ENCODE peak calls at places on chromosomes 1 and 21, in eight cellular contexts. F is dorsolateral prefrontal cortex, D is nephron progenitor cell, P is mesothelial cell of epicardium, Q is heart right ventricle, E is vagina, Z is neural crest cell, N is uterus. K is an unnamed sample.

GRCh38 chr1:156114919-156115513 is 505 bp downstream of the LMNA start:
- DNase-seq in E (no peak), Z (peak), Q (no peak), D (no peak), P (no peak), F (no peak), N (no peak), K (no peak)

GRCh38 chr1:116514708-116515525 is 55.9 kb downstream of the CD58 start:
- DNase-seq in Q (no peak), N (no peak), P (no peak), E (no peak), D (no peak), F (no peak), Z (no peak), K (no peak)

GRCh38 chr1:67105508-67105907 is 29.3 kb downstream of the C1orf141 start:
- DNase-seq in F (no peak), Q (no peak), E (no peak), N (no peak), Z (no peak), P (no peak), D (no peak), K (no peak)

GRCh38 chr1:241475688-241476087 is 43.9 kb downstream of the FH start:
- DNase-seq in N (no peak), F (no peak), E (no peak), D (no peak), P (no peak), Q (no peak), Z (no peak), K (no peak)

GRCh38 chr1:43414634-43415223 is 25.0 kb downstream of the SZT2 start:
- DNase-seq in Z (peak), N (no peak), P (peak), F (no peak), E (no peak), D (peak), Q (peak), K (peak)

GRCh38 chr1:189117072-189117770 is 1360.4 kb downstream of the BRINP3 start:
- DNase-seq in N (no peak), P (no peak), D (no peak), Z (no peak), Q (no peak), E (no peak), F (no peak), K (no peak)

GRCh38 chr1:220734571-220735326 is 13.4 kb upstream of the MTARC2 start:
- DNase-seq in E (no peak), Q (no peak), F (no peak), N (no peak), D (no peak), P (no peak), Z (no peak), K (no peak)

GRCh38 chr1:69702085-69702484 is 134.4 kb downstream of the LRRC7 start:
- DNase-seq in Q (no peak), N (no peak), Z (no peak), E (no peak), P (no peak), D (no peak), F (no peak), K (no peak)

GRCh38 chr1:52423771-52424170 is 19.4 kb downstream of the PRPF38A start:
- DNase-seq in P (no peak), D (no peak), Z (no peak), F (no peak), N (no peak), Q (peak), E (no peak), K (no peak)

GRCh38 chr1:24489674-24490073 is 13.0 kb upstream of the RCAN3 start:
- DNase-seq in F (no peak), D (no peak), E (no peak), Q (no peak), P (no peak), Z (no peak), N (no peak), K (no peak)

GRCh38 chr1:79431341-79431740 is 424.8 kb upstream of the ADGRL4 start:
- DNase-seq in E (no peak), D (no peak), P (no peak), Q (no peak), N (no peak), Z (no peak), F (no peak), K (no peak)

GRCh38 chr1:10824821-10825540 is 28.5 kb upstream of the CASZ1 start:
- DNase-seq in D (no peak), P (no peak), N (peak), Q (no peak), E (no peak), Z (no peak), F (no peak), K (no peak)

GRCh38 chr21:40847956-40848355 is 998 bp upstream of the DSCAM start:
- DNase-seq in D (no peak), Z (no peak), P (no peak), E (no peak), N (no peak), F (peak), Q (no peak), K (no peak)

GRCh38 chr1:155977607-155978324 is 581 bp downstream of the ARHGEF2 start:
- DNase-seq in Q (no peak), P (peak), Z (no peak), D (peak), N (peak), F (no peak), E (no peak), K (peak)

GRCh38 chr1:235648954-235649721 is 446 bp downstream of the GNG4 start:
- DNase-seq in P (peak), D (peak), E (no peak), Z (peak), Q (peak), N (peak), F (no peak), K (peak)

GRCh38 chr1:143661418-143662120 is 310.2 kb downstream of the FAM72C start:
- DNase-seq in Q (no peak), N (no peak), P (no peak), E (no peak), D (no peak), Z (no peak), F (no peak), K (no peak)

GRCh38 chr1:83735525-83735924 is 263.4 kb downstream of the TTLL7 start:
- DNase-seq in F (no peak), D (no peak), N (no peak), Q (no peak), Z (no peak), P (no peak), E (no peak), K (no peak)

GRCh38 chr1:228286505-228287417 is 78.9 kb downstream of the OBSCN start:
- DNase-seq in Z (no peak), N (peak), P (no peak), D (no peak), F (peak), E (no peak), Q (no peak), K (no peak)

GRCh38 chr1:2025491-2025981 is 6.4 kb downstream of the GABRD start:
- DNase-seq in N (peak), P (no peak), F (no peak), E (no peak), Z (no peak), D (no peak), Q (peak), K (no peak)

GRCh38 chr1:88104886-88105285 is 579.2 kb upstream of the PKN2 start:
- DNase-seq in E (no peak), P (no peak), N (no peak), Z (no peak), F (no peak), Q (no peak), D (no peak), K (no peak)

GRCh38 chr1:171397851-171398469 is 84.0 kb downstream of the FMO4 start:
- DNase-seq in N (no peak), Z (no peak), F (no peak), E (no peak), Q (no peak), D (no peak), P (no peak), K (no peak)

GRCh38 chr21:37292041-37292440 is 24.9 kb upstream of the VPS26C start:
- DNase-seq in E (no peak), P (no peak), D (no peak), N (no peak), F (no peak), Z (no peak), Q (no peak), K (no peak)

GRCh38 chr21:26164311-26164710 is 6.3 kb downstream of the APP start:
- DNase-seq in Q (no peak), F (no peak), Z (no peak), E (no peak), P (no peak), N (no peak), D (no peak), K (no peak)

GRCh38 chr1:10387611-10388386 is 11.1 kb upstream of the PGD start:
- DNase-seq in Z (no peak), E (no peak), N (peak), F (no peak), D (no peak), P (no peak), Q (peak), K (no peak)

GRCh38 chr21:16194851-16195251 is 465.1 kb downstream of the USP25 start:
- DNase-seq in E (no peak), D (no peak), Q (no peak), F (no peak), Z (peak), P (no peak), N (no peak), K (no peak)

GRCh38 chr1:113057006-113057405 is 16.0 kb upstream of the LRIG2 start:
- DNase-seq in P (no peak), Q (no peak), N (no peak), F (no peak), D (peak), E (no peak), Z (no peak), K (peak)

GRCh38 chr1:219875860-219876259 is 52.5 kb downstream of the SLC30A10 start:
- DNase-seq in N (no peak), P (no peak), E (no peak), F (no peak), Q (no peak), D (no peak), Z (no peak), K (no peak)

DNA sequence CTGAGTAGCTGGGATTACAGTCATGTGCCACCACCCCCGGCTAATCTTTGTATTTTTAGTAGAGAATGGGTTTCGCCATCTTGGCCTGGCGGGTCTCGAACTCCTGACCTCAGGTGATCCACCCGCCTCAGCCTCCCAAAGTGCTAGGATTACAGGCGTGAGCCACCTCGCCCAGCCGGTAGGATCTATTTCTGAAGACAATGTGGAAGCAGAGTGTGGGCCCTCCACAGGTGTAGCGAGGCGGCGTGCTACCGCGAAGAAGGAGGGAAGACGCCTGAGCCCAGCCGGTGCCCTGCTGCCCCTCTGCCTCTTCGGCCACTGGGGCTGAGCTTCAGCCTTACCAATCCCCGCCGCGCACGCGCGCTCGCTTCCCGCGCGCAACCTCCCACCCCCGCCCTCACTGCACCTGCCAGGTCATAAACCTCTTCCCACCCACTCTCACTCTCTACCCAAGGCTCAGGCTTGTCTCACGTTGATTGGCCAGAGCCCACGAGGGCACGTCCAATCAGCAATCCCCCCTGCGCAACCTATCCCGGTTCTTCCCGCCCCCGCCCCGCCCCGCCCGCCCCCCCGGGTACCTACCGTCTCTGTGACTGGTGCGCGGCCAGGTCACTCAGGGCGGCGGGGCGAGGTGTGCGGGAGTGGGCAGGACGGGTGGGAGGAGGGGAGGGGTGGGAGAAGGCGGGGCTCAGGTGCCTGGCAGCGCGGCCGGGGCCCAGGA is 409 bp upstream of the HOOK1 start:
- DNase-seq in E (no peak), N (peak), Z (peak), F (peak), Q (peak), D (peak), P (peak), K (peak)
- TF ChIP-seq CTCF in E (no peak), N (no peak), Z (no peak), F (no peak), Q (no peak), D (no peak), P (no peak), K (no peak)

GRCh38 chr1:160884579-160884978 is 401 bp downstream of the ITLN1 start:
- DNase-seq in F (no peak), Q (no peak), D (no peak), E (no peak), Z (no peak), P (no peak), N (no peak), K (no peak)
- TF ChIP-seq CTCF in F (no peak), Q (no peak), D (peak), E (peak), Z (peak), P (no peak), N (no peak), K (no peak)

GRCh38 chr1:15217654-15218053 is 29.4 kb upstream of the FHAD1 start:
- DNase-seq in N (no peak), Q (no peak), P (no peak), F (no peak), E (no peak), Z (no peak), D (no peak), K (no peak)

GRCh38 chr1:15218287-15219279 is 28.4 kb upstream of the FHAD1 start:
- DNase-seq in E (no peak), P (no peak), D (no peak), F (no peak), N (no peak), Z (no peak), Q (peak), K (no peak)

GRCh38 chr1:15220825-15221431 is 26.1 kb upstream of the FHAD1 start:
- DNase-seq in F (no peak), Q (no peak), N (no peak), Z (no peak), E (no peak), D (no peak), P (no peak), K (no peak)

GRCh38 chr1:15219280-15220023 is 27.6 kb upstream of the FHAD1 start:
- DNase-seq in Z (no peak), Q (no peak), N (no peak), E (no peak), D (no peak), F (no peak), P (no peak), K (no peak)

GRCh38 chr1:15220024-15220392 is 27.0 kb upstream of the FHAD1 start:
- DNase-seq in Q (no peak), F (no peak), N (no peak), D (no peak), P (no peak), E (no peak), Z (no peak), K (no peak)
- TF ChIP-seq CTCF in Q (no peak), F (no peak), N (no peak), D (no peak), P (no peak), E (no peak), Z (no peak), K (no peak)

GRCh38 chr1:207878939-207879338 is 32.0 kb downstream of the CD34 start:
- DNase-seq in E (no peak), Z (no peak), D (no peak), Q (no peak), F (no peak), N (no peak), P (no peak), K (no peak)

GRCh38 chr1:207873055-207873890 is 37.7 kb downstream of the CD34 start:
- DNase-seq in N (no peak), P (no peak), F (no peak), Q (no peak), D (no peak), E (no peak), Z (no peak), K (no peak)

GRCh38 chr1:207875532-207875931 is 35.4 kb downstream of the CD34 start:
- DNase-seq in D (no peak), P (no peak), N (no peak), F (no peak), E (no peak), Z (no peak), Q (no peak), K (no peak)

GRCh38 chr1:207872655-207873054 is 38.3 kb downstream of the CD34 start:
- DNase-seq in E (no peak), D (no peak), Z (no peak), P (no peak), N (no peak), F (no peak), Q (no peak), K (no peak)

DNA sequence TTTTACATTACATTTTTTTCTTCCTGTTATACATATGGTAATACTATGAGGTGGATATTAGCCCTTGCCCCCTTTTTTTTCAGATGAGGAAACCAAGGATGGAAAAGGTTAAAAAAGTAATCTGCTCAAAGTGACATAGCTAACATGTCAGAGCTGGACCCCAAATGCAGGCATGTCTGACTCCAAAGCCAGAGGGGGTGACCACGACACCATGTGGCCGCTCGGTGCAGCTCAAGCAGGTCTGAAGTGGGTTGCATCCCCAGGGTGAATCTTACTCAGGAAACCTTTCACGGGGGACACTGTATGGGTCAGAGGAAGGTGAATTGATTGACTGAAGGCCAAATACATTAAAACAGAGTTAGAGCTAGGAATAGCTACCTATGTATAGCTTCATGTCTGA is 34.8 kb downstream of the CD34 start:
- DNase-seq in F (no peak), P (no peak), D (peak), N (no peak), Z (no peak), E (no peak), Q (no peak), K (no peak)
- TF ChIP-seq CTCF in F (no peak), P (no peak), D (peak), N (no peak), Z (no peak), E (no peak), Q (peak), K (no peak)

GRCh38 chr1:230915079-230915478 is 46.8 kb upstream of the C1orf198 start:
- DNase-seq in Z (no peak), Q (no peak), N (no peak), E (no peak), P (no peak), F (no peak), D (no peak), K (no peak)

GRCh38 chr1:230919201-230919600 is 50.9 kb upstream of the C1orf198 start:
- DNase-seq in Z (no peak), N (no peak), D (no peak), E (no peak), F (no peak), P (no peak), Q (no peak), K (no peak)

GRCh38 chr1:230913496-230913895 is 45.2 kb upstream of the C1orf198 start:
- DNase-seq in F (no peak), Z (no peak), D (no peak), P (no peak), N (no peak), E (no peak), Q (no peak), K (no peak)

GRCh38 chr1:230917284-230918135 is 49.2 kb upstream of the C1orf198 start:
- DNase-seq in D (peak), N (peak), E (no peak), Q (peak), Z (peak), F (peak), P (peak), K (peak)

GRCh38 chr1:230916607-230917283 is 48.4 kb upstream of the C1orf198 start:
- DNase-seq in E (no peak), Q (no peak), N (no peak), D (no peak), Z (no peak), F (no peak), P (no peak), K (no peak)
- TF ChIP-seq CTCF in E (no peak), Q (no peak), N (no peak), D (no peak), Z (no peak), F (no peak), P (no peak), K (no peak)

DNA sequence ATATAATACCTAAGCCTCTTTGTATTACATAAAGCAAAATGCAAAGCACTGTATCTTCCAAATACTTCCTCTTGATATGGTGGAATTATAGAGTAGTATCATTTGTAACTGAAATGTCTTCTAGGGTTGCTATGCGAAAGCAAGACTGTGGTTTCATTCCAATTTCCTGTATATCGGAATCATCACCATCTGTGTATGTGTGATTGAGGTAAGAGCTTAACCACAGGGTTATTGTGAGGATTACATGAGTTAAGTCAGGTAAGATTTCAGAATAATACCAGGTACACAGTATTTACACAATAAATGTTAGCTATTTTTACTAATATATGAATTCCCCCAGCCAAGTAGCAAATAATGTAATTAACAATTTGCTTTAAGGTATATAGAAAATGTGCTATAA is 24.7 kb downstream of the CD53 start:
- DNase-seq in Z (no peak), F (no peak), Q (no peak), E (no peak), D (no peak), N (no peak), P (no peak), K (no peak)
- TF ChIP-seq CTCF in Z (no peak), F (no peak), Q (no peak), E (no peak), D (no peak), N (no peak), P (no peak), K (no peak)

DNA sequence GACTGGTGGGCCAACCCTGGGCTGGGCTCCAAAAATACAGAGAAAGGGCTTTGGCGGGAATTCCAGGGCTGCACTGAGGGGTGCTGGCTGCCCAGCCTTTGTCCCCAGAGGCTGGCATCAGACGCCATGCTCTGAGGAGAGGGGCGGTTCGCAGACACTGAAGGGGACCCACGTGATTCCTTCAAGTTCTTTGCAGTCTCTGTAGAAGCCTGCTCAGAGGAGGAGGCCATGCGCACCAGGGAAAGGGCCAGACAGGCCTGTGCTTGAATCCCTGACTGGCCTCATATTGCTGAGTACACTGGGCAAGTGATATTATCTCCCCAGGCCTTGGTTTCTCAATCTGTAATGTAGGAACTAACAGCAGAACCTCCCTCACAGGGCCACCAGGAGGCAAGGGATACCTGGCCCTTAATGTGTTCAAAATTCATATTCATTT is 119.5 kb downstream of the EPHB2 start:
- DNase-seq in Q (no peak), P (no peak), D (no peak), N (no peak), F (peak), Z (no peak), E (no peak), K (no peak)
- TF ChIP-seq CTCF in Q (no peak), P (no peak), D (no peak), N (no peak), F (no peak), Z (peak), E (no peak), K (no peak)

GRCh38 chr1:33430751-33431593 is at the start of gene PHC2:
- DNase-seq in E (no peak), Q (peak), P (peak), F (peak), Z (peak), N (peak), D (peak), K (peak)
- TF ChIP-seq CTCF in E (no peak), Q (peak), P (peak), F (peak), Z (peak), N (peak), D (no peak), K (peak)

GRCh38 chr1:97038410-97038809 is 316.8 kb downstream of the PTBP2 start:
- DNase-seq in Q (no peak), F (no peak), N (no peak), E (no peak), D (no peak), Z (no peak), P (no peak), K (no peak)
- TF ChIP-seq CTCF in Q (no peak), F (no peak), N (no peak), E (no peak), D (no peak), Z (no peak), P (no peak), K (no peak)

GRCh38 chr1:25813734-25814471 is 5.9 kb upstream of the MTFR1L start:
- DNase-seq in F (peak), P (no peak), E (no peak), Z (no peak), D (no peak), Q (no peak), N (no peak), K (no peak)
- TF ChIP-seq CTCF in F (no peak), P (no peak), E (no peak), Z (no peak), D (no peak), Q (no peak), N (no peak), K (no peak)

K was measured in endothelial cell.